ENCODE peak calls at places on chromosomes 1 and 21, in eight cellular contexts. One of them, this sample, is unnamed.

GRCh38 chr21:30268608-30269197 is 14.0 kb downstream of the KRTAP24-1 start:
- DNase-seq in kidney tubule cell: no peak
- DNase-seq in keratinocyte: no peak
- DNase-seq in Right ventricle myocardium superior: no peak
- DNase-seq in NCI-H1417: peak; percentile 5
- DNase-seq in Daoy: peak; percentile 42
- DNase-seq in pulmonary artery endothelial cell: no peak
- DNase-seq in heart right ventricle: no peak
- DNase-seq in this sample: no peak

GRCh38 chr1:164767257-164768044 is 208.5 kb downstream of the PBX1 start:
- DNase-seq in kidney tubule cell: peak; percentile 81
- DNase-seq in keratinocyte: no peak
- DNase-seq in Right ventricle myocardium superior: no peak
- DNase-seq in NCI-H1417: no peak
- DNase-seq in Daoy: peak; percentile 87
- DNase-seq in pulmonary artery endothelial cell: no peak
- DNase-seq in heart right ventricle: no peak
- DNase-seq in this sample: no peak

GRCh38 chr1:6470132-6471085 is 4.4 kb upstream of the TNFRSF25 start:
- DNase-seq in kidney tubule cell: no peak
- DNase-seq in keratinocyte: no peak
- DNase-seq in Right ventricle myocardium superior: no peak
- DNase-seq in NCI-H1417: no peak
- DNase-seq in Daoy: no peak
- DNase-seq in pulmonary artery endothelial cell: no peak
- DNase-seq in heart right ventricle: no peak
- DNase-seq in this sample: no peak

GRCh38 chr1:30735124-30735523 is 11.7 kb upstream of the MATN1 start:
- DNase-seq in kidney tubule cell: no peak
- DNase-seq in keratinocyte: no peak
- DNase-seq in Right ventricle myocardium superior: peak; percentile 65
- DNase-seq in NCI-H1417: no peak
- DNase-seq in Daoy: no peak
- DNase-seq in pulmonary artery endothelial cell: no peak
- DNase-seq in heart right ventricle: no peak
- DNase-seq in this sample: no peak

GRCh38 chr1:87715052-87715451 is 386.4 kb downstream of the LMO4 start:
- DNase-seq in kidney tubule cell: no peak
- DNase-seq in keratinocyte: no peak
- DNase-seq in Right ventricle myocardium superior: no peak
- DNase-seq in NCI-H1417: no peak
- DNase-seq in Daoy: no peak
- DNase-seq in pulmonary artery endothelial cell: no peak
- DNase-seq in heart right ventricle: no peak
- DNase-seq in this sample: no peak

GRCh38 chr21:43306391-43306790 is 120.5 kb downstream of the SIK1 start:
- DNase-seq in kidney tubule cell: no peak
- DNase-seq in keratinocyte: no peak
- DNase-seq in Right ventricle myocardium superior: no peak
- DNase-seq in NCI-H1417: no peak
- DNase-seq in Daoy: no peak
- DNase-seq in pulmonary artery endothelial cell: no peak
- DNase-seq in heart right ventricle: no peak
- DNase-seq in this sample: peak; percentile 19

GRCh38 chr1:173418107-173418985 is 58.8 kb upstream of the PRDX6 start:
- DNase-seq in kidney tubule cell: no peak
- DNase-seq in keratinocyte: no peak
- DNase-seq in Right ventricle myocardium superior: no peak
- DNase-seq in NCI-H1417: no peak
- DNase-seq in Daoy: peak; percentile 32
- DNase-seq in pulmonary artery endothelial cell: no peak
- DNase-seq in heart right ventricle: no peak
- DNase-seq in this sample: no peak

GRCh38 chr1:225878282-225878681 is 3.9 kb downstream of the TMEM63A start:
- DNase-seq in kidney tubule cell: no peak
- DNase-seq in keratinocyte: no peak
- DNase-seq in Right ventricle myocardium superior: peak; percentile 23
- DNase-seq in NCI-H1417: no peak
- DNase-seq in Daoy: no peak
- DNase-seq in pulmonary artery endothelial cell: no peak
- DNase-seq in heart right ventricle: no peak
- DNase-seq in this sample: no peak

GRCh38 chr1:239719642-239720258 is 333.4 kb downstream of the CHRM3 start:
- DNase-seq in kidney tubule cell: no peak
- DNase-seq in keratinocyte: no peak
- DNase-seq in Right ventricle myocardium superior: no peak
- DNase-seq in NCI-H1417: no peak
- DNase-seq in Daoy: no peak
- DNase-seq in pulmonary artery endothelial cell: no peak
- DNase-seq in heart right ventricle: no peak
- DNase-seq in this sample: no peak

GRCh38 chr1:64822621-64823020 is 77.7 kb downstream of the RAVER2 start:
- DNase-seq in kidney tubule cell: no peak
- DNase-seq in keratinocyte: no peak
- DNase-seq in Right ventricle myocardium superior: no peak
- DNase-seq in NCI-H1417: no peak
- DNase-seq in Daoy: no peak
- DNase-seq in pulmonary artery endothelial cell: no peak
- DNase-seq in heart right ventricle: no peak
- DNase-seq in this sample: no peak

GRCh38 chr1:28915036-28915895 is 897 bp downstream of the EPB41 start:
- DNase-seq in kidney tubule cell: peak; percentile 43
- DNase-seq in keratinocyte: no peak
- DNase-seq in Right ventricle myocardium superior: no peak
- DNase-seq in NCI-H1417: peak; percentile 60
- DNase-seq in Daoy: peak; percentile 69
- DNase-seq in pulmonary artery endothelial cell: no peak
- DNase-seq in heart right ventricle: no peak
- DNase-seq in this sample: no peak

GRCh38 chr1:28021064-28021463 is 61.3 kb downstream of the XKR8 start:
- DNase-seq in kidney tubule cell: no peak
- DNase-seq in keratinocyte: no peak
- DNase-seq in Right ventricle myocardium superior: no peak
- DNase-seq in NCI-H1417: no peak
- DNase-seq in Daoy: no peak
- DNase-seq in pulmonary artery endothelial cell: no peak
- DNase-seq in heart right ventricle: no peak
- DNase-seq in this sample: no peak

GRCh38 chr1:101496109-101496508 is 259.3 kb downstream of the S1PR1 start:
- DNase-seq in kidney tubule cell: peak; percentile 20
- DNase-seq in keratinocyte: no peak
- DNase-seq in Right ventricle myocardium superior: no peak
- DNase-seq in NCI-H1417: no peak
- DNase-seq in Daoy: no peak
- DNase-seq in pulmonary artery endothelial cell: no peak
- DNase-seq in heart right ventricle: no peak
- DNase-seq in this sample: no peak

GRCh38 chr1:53631622-53632310 is 107.2 kb downstream of the GLIS1 start:
- DNase-seq in kidney tubule cell: peak; percentile 50
- DNase-seq in keratinocyte: no peak
- DNase-seq in Right ventricle myocardium superior: no peak
- DNase-seq in NCI-H1417: no peak
- DNase-seq in Daoy: no peak
- DNase-seq in pulmonary artery endothelial cell: no peak
- DNase-seq in heart right ventricle: no peak
- DNase-seq in this sample: no peak

GRCh38 chr1:192958871-192959270 is 100.3 kb downstream of the UCHL5 start:
- DNase-seq in kidney tubule cell: no peak
- DNase-seq in keratinocyte: no peak
- DNase-seq in Right ventricle myocardium superior: no peak
- DNase-seq in NCI-H1417: no peak
- DNase-seq in Daoy: no peak
- DNase-seq in pulmonary artery endothelial cell: no peak
- DNase-seq in heart right ventricle: no peak
- DNase-seq in this sample: no peak

GRCh38 chr1:222889445-222889844 is 74.6 kb downstream of the DISP1 start:
- DNase-seq in kidney tubule cell: no peak
- DNase-seq in keratinocyte: no peak
- DNase-seq in Right ventricle myocardium superior: no peak
- DNase-seq in NCI-H1417: no peak
- DNase-seq in Daoy: no peak
- DNase-seq in pulmonary artery endothelial cell: no peak
- DNase-seq in heart right ventricle: no peak
- DNase-seq in this sample: no peak

GRCh38 chr1:223878598-223879325 is 33.0 kb upstream of the TP53BP2 start:
- DNase-seq in kidney tubule cell: no peak
- DNase-seq in keratinocyte: no peak
- DNase-seq in Right ventricle myocardium superior: no peak
- DNase-seq in NCI-H1417: no peak
- DNase-seq in Daoy: no peak
- DNase-seq in pulmonary artery endothelial cell: no peak
- DNase-seq in heart right ventricle: no peak
- DNase-seq in this sample: no peak

GRCh38 chr1:94310570-94311270 is 73.3 kb upstream of the ARHGAP29 start:
- DNase-seq in kidney tubule cell: no peak
- DNase-seq in keratinocyte: no peak
- DNase-seq in Right ventricle myocardium superior: no peak
- DNase-seq in NCI-H1417: no peak
- DNase-seq in Daoy: no peak
- DNase-seq in pulmonary artery endothelial cell: no peak
- DNase-seq in heart right ventricle: no peak
- DNase-seq in this sample: no peak

GRCh38 chr1:173529106-173529505 is 52.0 kb downstream of the PRDX6 start:
- DNase-seq in kidney tubule cell: no peak
- DNase-seq in keratinocyte: no peak
- DNase-seq in Right ventricle myocardium superior: no peak
- DNase-seq in NCI-H1417: no peak
- DNase-seq in Daoy: no peak
- DNase-seq in pulmonary artery endothelial cell: no peak
- DNase-seq in heart right ventricle: no peak
- DNase-seq in this sample: no peak

GRCh38 chr1:149997585-149998262 is 12.8 kb downstream of the OTUD7B start:
- DNase-seq in kidney tubule cell: no peak
- DNase-seq in keratinocyte: no peak
- DNase-seq in Right ventricle myocardium superior: no peak
- DNase-seq in NCI-H1417: no peak
- DNase-seq in Daoy: no peak
- DNase-seq in pulmonary artery endothelial cell: no peak
- DNase-seq in heart right ventricle: no peak
- DNase-seq in this sample: no peak

GRCh38 chr1:223654083-223654482 is 11.4 kb downstream of the CAPN8 start:
- DNase-seq in kidney tubule cell: no peak
- DNase-seq in keratinocyte: no peak
- DNase-seq in Right ventricle myocardium superior: no peak
- DNase-seq in NCI-H1417: no peak
- DNase-seq in Daoy: peak; percentile 15
- DNase-seq in pulmonary artery endothelial cell: no peak
- DNase-seq in heart right ventricle: no peak
- DNase-seq in this sample: peak; percentile 25

GRCh38 chr1:33047839-33048305 is 11.2 kb upstream of the AK2 start:
- DNase-seq in kidney tubule cell: peak; percentile 64
- DNase-seq in keratinocyte: no peak
- DNase-seq in Right ventricle myocardium superior: no peak
- DNase-seq in NCI-H1417: no peak
- DNase-seq in Daoy: no peak
- DNase-seq in pulmonary artery endothelial cell: no peak
- DNase-seq in heart right ventricle: no peak
- DNase-seq in this sample: no peak

GRCh38 chr1:190754769-190755168 is 277.1 kb upstream of the BRINP3 start:
- DNase-seq in kidney tubule cell: peak; percentile 17
- DNase-seq in keratinocyte: no peak
- DNase-seq in Right ventricle myocardium superior: no peak
- DNase-seq in NCI-H1417: no peak
- DNase-seq in Daoy: no peak
- DNase-seq in pulmonary artery endothelial cell: no peak
- DNase-seq in heart right ventricle: no peak
- DNase-seq in this sample: no peak

GRCh38 chr1:175376194-175376593 is 183.6 kb upstream of the KIAA0040 start:
- DNase-seq in kidney tubule cell: peak; percentile 31
- DNase-seq in keratinocyte: no peak
- DNase-seq in Right ventricle myocardium superior: no peak
- DNase-seq in NCI-H1417: peak; percentile 23
- DNase-seq in Daoy: peak; percentile 42
- DNase-seq in pulmonary artery endothelial cell: no peak
- DNase-seq in heart right ventricle: no peak
- DNase-seq in this sample: no peak

GRCh38 chr1:156149374-156150106 is 3.8 kb upstream of the SEMA4A start:
- DNase-seq in kidney tubule cell: no peak
- DNase-seq in keratinocyte: no peak
- DNase-seq in Right ventricle myocardium superior: no peak
- DNase-seq in NCI-H1417: no peak
- DNase-seq in Daoy: no peak
- DNase-seq in pulmonary artery endothelial cell: no peak
- DNase-seq in heart right ventricle: no peak
- DNase-seq in this sample: no peak

GRCh38 chr1:23902611-23903278 is 10.4 kb downstream of the CNR2 start:
- DNase-seq in kidney tubule cell: no peak
- DNase-seq in keratinocyte: no peak
- DNase-seq in Right ventricle myocardium superior: no peak
- DNase-seq in NCI-H1417: no peak
- DNase-seq in Daoy: no peak
- DNase-seq in pulmonary artery endothelial cell: no peak
- DNase-seq in heart right ventricle: no peak
- DNase-seq in this sample: no peak

GRCh38 chr1:110223581-110223980 is 13.5 kb downstream of the KCNC4 start:
- DNase-seq in kidney tubule cell: no peak
- DNase-seq in keratinocyte: no peak
- DNase-seq in Right ventricle myocardium superior: no peak
- DNase-seq in NCI-H1417: no peak
- DNase-seq in Daoy: no peak
- DNase-seq in pulmonary artery endothelial cell: no peak
- DNase-seq in heart right ventricle: no peak
- DNase-seq in this sample: no peak

GRCh38 chr1:46425740-46426139 is 31.6 kb downstream of the FAAH start:
- DNase-seq in kidney tubule cell: no peak
- DNase-seq in keratinocyte: no peak
- DNase-seq in Right ventricle myocardium superior: no peak
- DNase-seq in NCI-H1417: no peak
- DNase-seq in Daoy: no peak
- DNase-seq in pulmonary artery endothelial cell: no peak
- DNase-seq in heart right ventricle: peak; percentile 40
- DNase-seq in this sample: no peak

GRCh38 chr1:77543822-77544448 is 138.5 kb downstream of the ZZZ3 start:
- DNase-seq in kidney tubule cell: peak; percentile 47
- DNase-seq in keratinocyte: no peak
- DNase-seq in Right ventricle myocardium superior: no peak
- DNase-seq in NCI-H1417: no peak
- DNase-seq in Daoy: peak; percentile 43
- DNase-seq in pulmonary artery endothelial cell: no peak
- DNase-seq in heart right ventricle: no peak
- DNase-seq in this sample: no peak

GRCh38 chr1:154454391-154455120 is 47.5 kb upstream of the TDRD10 start:
- DNase-seq in kidney tubule cell: no peak
- DNase-seq in keratinocyte: no peak
- DNase-seq in Right ventricle myocardium superior: no peak
- DNase-seq in NCI-H1417: peak; percentile 95
- DNase-seq in Daoy: no peak
- DNase-seq in pulmonary artery endothelial cell: no peak
- DNase-seq in heart right ventricle: no peak
- DNase-seq in this sample: no peak

GRCh38 chr1:22892789-22893188 is 79.9 kb downstream of the LACTBL1 start:
- DNase-seq in kidney tubule cell: no peak
- DNase-seq in keratinocyte: no peak
- DNase-seq in Right ventricle myocardium superior: no peak
- DNase-seq in NCI-H1417: no peak
- DNase-seq in Daoy: no peak
- DNase-seq in pulmonary artery endothelial cell: no peak
- DNase-seq in heart right ventricle: no peak
- DNase-seq in this sample: no peak

GRCh38 chr1:204152310-204153044 is 633 bp upstream of the ETNK2 start:
- DNase-seq in kidney tubule cell: no peak
- DNase-seq in keratinocyte: no peak
- DNase-seq in Right ventricle myocardium superior: no peak
- DNase-seq in NCI-H1417: no peak
- DNase-seq in Daoy: peak; percentile 13
- DNase-seq in pulmonary artery endothelial cell: no peak
- DNase-seq in heart right ventricle: no peak
- DNase-seq in this sample: no peak

GRCh38 chr1:202233171-202233570 is 39.6 kb downstream of the LGR6 start:
- DNase-seq in kidney tubule cell: no peak
- DNase-seq in keratinocyte: no peak
- DNase-seq in Right ventricle myocardium superior: no peak
- DNase-seq in NCI-H1417: no peak
- DNase-seq in Daoy: no peak
- DNase-seq in pulmonary artery endothelial cell: no peak
- DNase-seq in heart right ventricle: no peak
- DNase-seq in this sample: no peak

GRCh38 chr1:110460253-110461220 is 9.6 kb downstream of the PROK1 start:
- DNase-seq in kidney tubule cell: peak; percentile 74
- DNase-seq in keratinocyte: peak; percentile 52
- DNase-seq in Right ventricle myocardium superior: peak; percentile 74
- DNase-seq in NCI-H1417: peak; percentile 87
- DNase-seq in Daoy: peak; percentile 85
- DNase-seq in pulmonary artery endothelial cell: peak; percentile 13
- DNase-seq in heart right ventricle: peak; percentile 76
- DNase-seq in this sample: peak; percentile 78

This sample was measured in sigmoid colon.